ENCODE peak calls at places on chromosome 1, in ten cellular contexts. One of them, this sample, is unnamed.

GRCh38 chr1:2098839-2099785 is 48.9 kb downstream of the PRKCZ start:
- DNase-seq in activated CD8-positive, alpha-beta memory T cell treated with anti-CD3 and anti-CD28 coated beads for 48 hours: no peak
- DNase-seq in NCI-H1092: no peak
- DNase-seq in chondrocyte: peak
- DNase-seq in activated T-cell treated with anti-CD3 and anti-CD28 coated beads for 24 hours: no peak
- DNase-seq in activated CD4-positive, alpha-beta T cell treated with anti-CD3 and anti-CD28 coated beads for 48 hours: no peak
- DNase-seq in nephron progenitor cell: no peak
- DNase-seq in stimulated activated CD8-positive, alpha-beta memory T cell treated with anti-CD3 and anti-CD28 coated beads, Interleukin-4, amount 100 ng/mL, for 1 hour: no peak
- DNase-seq in NCI-H748 treated with DMSO at 0.1 percent for 48 hours: no peak
- DNase-seq in effector memory CD8-positive, alpha-beta T cell: no peak
- DNase-seq in this sample: no peak

GRCh38 chr1:67723620-67724019 is 38.6 kb downstream of the GADD45A start:
- DNase-seq in chondrocyte: no peak
- DNase-seq in effector memory CD8-positive, alpha-beta T cell: no peak
- DNase-seq in activated T-cell treated with anti-CD3 and anti-CD28 coated beads for 24 hours: no peak
- DNase-seq in NCI-H1092: no peak
- DNase-seq in NCI-H748 treated with DMSO at 0.1 percent for 48 hours: no peak
- DNase-seq in activated CD4-positive, alpha-beta T cell treated with anti-CD3 and anti-CD28 coated beads for 48 hours: peak
- DNase-seq in activated CD8-positive, alpha-beta memory T cell treated with anti-CD3 and anti-CD28 coated beads for 48 hours: no peak
- DNase-seq in stimulated activated CD8-positive, alpha-beta memory T cell treated with anti-CD3 and anti-CD28 coated beads, Interleukin-4, amount 100 ng/mL, for 1 hour: no peak
- DNase-seq in nephron progenitor cell: no peak
- DNase-seq in this sample: peak

GRCh38 chr1:211541715-211542477 is 37.1 kb downstream of the SLC30A1 start:
- DNase-seq in NCI-H748 treated with DMSO at 0.1 percent for 48 hours: no peak
- DNase-seq in effector memory CD8-positive, alpha-beta T cell: no peak
- DNase-seq in activated T-cell treated with anti-CD3 and anti-CD28 coated beads for 24 hours: no peak
- DNase-seq in stimulated activated CD8-positive, alpha-beta memory T cell treated with anti-CD3 and anti-CD28 coated beads, Interleukin-4, amount 100 ng/mL, for 1 hour: no peak
- DNase-seq in nephron progenitor cell: no peak
- DNase-seq in NCI-H1092: no peak
- DNase-seq in activated CD4-positive, alpha-beta T cell treated with anti-CD3 and anti-CD28 coated beads for 48 hours: no peak
- DNase-seq in chondrocyte: no peak
- DNase-seq in activated CD8-positive, alpha-beta memory T cell treated with anti-CD3 and anti-CD28 coated beads for 48 hours: no peak
- DNase-seq in this sample: no peak

GRCh38 chr1:87927391-87928073 is 598.9 kb downstream of the LMO4 start:
- DNase-seq in stimulated activated CD8-positive, alpha-beta memory T cell treated with anti-CD3 and anti-CD28 coated beads, Interleukin-4, amount 100 ng/mL, for 1 hour: no peak
- DNase-seq in chondrocyte: no peak
- DNase-seq in activated CD8-positive, alpha-beta memory T cell treated with anti-CD3 and anti-CD28 coated beads for 48 hours: no peak
- DNase-seq in activated CD4-positive, alpha-beta T cell treated with anti-CD3 and anti-CD28 coated beads for 48 hours: no peak
- DNase-seq in nephron progenitor cell: no peak
- DNase-seq in effector memory CD8-positive, alpha-beta T cell: no peak
- DNase-seq in NCI-H1092: no peak
- DNase-seq in activated T-cell treated with anti-CD3 and anti-CD28 coated beads for 24 hours: no peak
- DNase-seq in NCI-H748 treated with DMSO at 0.1 percent for 48 hours: no peak
- DNase-seq in this sample: no peak

GRCh38 chr1:197027359-197027758 is 39.7 kb downstream of the F13B start:
- DNase-seq in stimulated activated CD8-positive, alpha-beta memory T cell treated with anti-CD3 and anti-CD28 coated beads, Interleukin-4, amount 100 ng/mL, for 1 hour: no peak
- DNase-seq in NCI-H748 treated with DMSO at 0.1 percent for 48 hours: no peak
- DNase-seq in nephron progenitor cell: no peak
- DNase-seq in activated T-cell treated with anti-CD3 and anti-CD28 coated beads for 24 hours: no peak
- DNase-seq in activated CD4-positive, alpha-beta T cell treated with anti-CD3 and anti-CD28 coated beads for 48 hours: no peak
- DNase-seq in chondrocyte: no peak
- DNase-seq in effector memory CD8-positive, alpha-beta T cell: no peak
- DNase-seq in NCI-H1092: no peak
- DNase-seq in activated CD8-positive, alpha-beta memory T cell treated with anti-CD3 and anti-CD28 coated beads for 48 hours: no peak
- DNase-seq in this sample: no peak

GRCh38 chr1:83026745-83027144 is 972.2 kb downstream of the TTLL7 start:
- DNase-seq in NCI-H1092: no peak
- DNase-seq in activated T-cell treated with anti-CD3 and anti-CD28 coated beads for 24 hours: no peak
- DNase-seq in effector memory CD8-positive, alpha-beta T cell: no peak
- DNase-seq in activated CD8-positive, alpha-beta memory T cell treated with anti-CD3 and anti-CD28 coated beads for 48 hours: no peak
- DNase-seq in chondrocyte: no peak
- DNase-seq in activated CD4-positive, alpha-beta T cell treated with anti-CD3 and anti-CD28 coated beads for 48 hours: no peak
- DNase-seq in nephron progenitor cell: no peak
- DNase-seq in NCI-H748 treated with DMSO at 0.1 percent for 48 hours: no peak
- DNase-seq in stimulated activated CD8-positive, alpha-beta memory T cell treated with anti-CD3 and anti-CD28 coated beads, Interleukin-4, amount 100 ng/mL, for 1 hour: no peak
- DNase-seq in this sample: no peak

GRCh38 chr1:13901041-13901440 is 201.1 kb downstream of the PRDM2 start:
- DNase-seq in activated CD4-positive, alpha-beta T cell treated with anti-CD3 and anti-CD28 coated beads for 48 hours: no peak
- DNase-seq in effector memory CD8-positive, alpha-beta T cell: no peak
- DNase-seq in chondrocyte: no peak
- DNase-seq in NCI-H1092: peak
- DNase-seq in nephron progenitor cell: no peak
- DNase-seq in stimulated activated CD8-positive, alpha-beta memory T cell treated with anti-CD3 and anti-CD28 coated beads, Interleukin-4, amount 100 ng/mL, for 1 hour: no peak
- DNase-seq in activated T-cell treated with anti-CD3 and anti-CD28 coated beads for 24 hours: no peak
- DNase-seq in NCI-H748 treated with DMSO at 0.1 percent for 48 hours: peak
- DNase-seq in activated CD8-positive, alpha-beta memory T cell treated with anti-CD3 and anti-CD28 coated beads for 48 hours: no peak
- DNase-seq in this sample: no peak

GRCh38 chr1:8382051-8382505 is 64.2 kb downstream of the SLC45A1 start:
- DNase-seq in chondrocyte: no peak
- DNase-seq in NCI-H1092: no peak
- DNase-seq in stimulated activated CD8-positive, alpha-beta memory T cell treated with anti-CD3 and anti-CD28 coated beads, Interleukin-4, amount 100 ng/mL, for 1 hour: no peak
- DNase-seq in nephron progenitor cell: peak
- DNase-seq in activated CD8-positive, alpha-beta memory T cell treated with anti-CD3 and anti-CD28 coated beads for 48 hours: no peak
- DNase-seq in NCI-H748 treated with DMSO at 0.1 percent for 48 hours: no peak
- DNase-seq in activated CD4-positive, alpha-beta T cell treated with anti-CD3 and anti-CD28 coated beads for 48 hours: no peak
- DNase-seq in activated T-cell treated with anti-CD3 and anti-CD28 coated beads for 24 hours: no peak
- DNase-seq in effector memory CD8-positive, alpha-beta T cell: no peak
- DNase-seq in this sample: no peak

GRCh38 chr1:230303822-230304221 is 122.3 kb downstream of the PGBD5 start:
- DNase-seq in effector memory CD8-positive, alpha-beta T cell: no peak
- DNase-seq in activated CD4-positive, alpha-beta T cell treated with anti-CD3 and anti-CD28 coated beads for 48 hours: no peak
- DNase-seq in NCI-H748 treated with DMSO at 0.1 percent for 48 hours: no peak
- DNase-seq in stimulated activated CD8-positive, alpha-beta memory T cell treated with anti-CD3 and anti-CD28 coated beads, Interleukin-4, amount 100 ng/mL, for 1 hour: no peak
- DNase-seq in chondrocyte: no peak
- DNase-seq in NCI-H1092: no peak
- DNase-seq in activated T-cell treated with anti-CD3 and anti-CD28 coated beads for 24 hours: no peak
- DNase-seq in nephron progenitor cell: no peak
- DNase-seq in activated CD8-positive, alpha-beta memory T cell treated with anti-CD3 and anti-CD28 coated beads for 48 hours: no peak
- DNase-seq in this sample: peak

GRCh38 chr1:211198111-211198510 is 61.1 kb upstream of the RCOR3 start:
- DNase-seq in activated CD8-positive, alpha-beta memory T cell treated with anti-CD3 and anti-CD28 coated beads for 48 hours: no peak
- DNase-seq in effector memory CD8-positive, alpha-beta T cell: no peak
- DNase-seq in NCI-H1092: no peak
- DNase-seq in chondrocyte: no peak
- DNase-seq in stimulated activated CD8-positive, alpha-beta memory T cell treated with anti-CD3 and anti-CD28 coated beads, Interleukin-4, amount 100 ng/mL, for 1 hour: no peak
- DNase-seq in NCI-H748 treated with DMSO at 0.1 percent for 48 hours: no peak
- DNase-seq in nephron progenitor cell: no peak
- DNase-seq in activated CD4-positive, alpha-beta T cell treated with anti-CD3 and anti-CD28 coated beads for 48 hours: no peak
- DNase-seq in activated T-cell treated with anti-CD3 and anti-CD28 coated beads for 24 hours: no peak
- DNase-seq in this sample: no peak

GRCh38 chr1:18560692-18561091 is 70.0 kb upstream of the PAX7 start:
- DNase-seq in effector memory CD8-positive, alpha-beta T cell: no peak
- DNase-seq in NCI-H1092: no peak
- DNase-seq in NCI-H748 treated with DMSO at 0.1 percent for 48 hours: no peak
- DNase-seq in chondrocyte: no peak
- DNase-seq in activated T-cell treated with anti-CD3 and anti-CD28 coated beads for 24 hours: no peak
- DNase-seq in nephron progenitor cell: no peak
- DNase-seq in activated CD4-positive, alpha-beta T cell treated with anti-CD3 and anti-CD28 coated beads for 48 hours: no peak
- DNase-seq in stimulated activated CD8-positive, alpha-beta memory T cell treated with anti-CD3 and anti-CD28 coated beads, Interleukin-4, amount 100 ng/mL, for 1 hour: no peak
- DNase-seq in activated CD8-positive, alpha-beta memory T cell treated with anti-CD3 and anti-CD28 coated beads for 48 hours: no peak
- DNase-seq in this sample: no peak

GRCh38 chr1:119316870-119317416 is 51.6 kb upstream of the HAO2 start:
- DNase-seq in nephron progenitor cell: peak
- DNase-seq in NCI-H748 treated with DMSO at 0.1 percent for 48 hours: no peak
- DNase-seq in chondrocyte: no peak
- DNase-seq in activated CD4-positive, alpha-beta T cell treated with anti-CD3 and anti-CD28 coated beads for 48 hours: no peak
- DNase-seq in effector memory CD8-positive, alpha-beta T cell: no peak
- DNase-seq in activated T-cell treated with anti-CD3 and anti-CD28 coated beads for 24 hours: no peak
- DNase-seq in stimulated activated CD8-positive, alpha-beta memory T cell treated with anti-CD3 and anti-CD28 coated beads, Interleukin-4, amount 100 ng/mL, for 1 hour: no peak
- DNase-seq in activated CD8-positive, alpha-beta memory T cell treated with anti-CD3 and anti-CD28 coated beads for 48 hours: no peak
- DNase-seq in NCI-H1092: no peak
- DNase-seq in this sample: peak

GRCh38 chr1:23343246-23344110 is 606 bp downstream of the HNRNPR start:
- DNase-seq in activated T-cell treated with anti-CD3 and anti-CD28 coated beads for 24 hours: peak
- DNase-seq in NCI-H748 treated with DMSO at 0.1 percent for 48 hours: no peak
- DNase-seq in NCI-H1092: peak
- DNase-seq in stimulated activated CD8-positive, alpha-beta memory T cell treated with anti-CD3 and anti-CD28 coated beads, Interleukin-4, amount 100 ng/mL, for 1 hour: no peak
- DNase-seq in nephron progenitor cell: peak
- DNase-seq in effector memory CD8-positive, alpha-beta T cell: no peak
- DNase-seq in chondrocyte: no peak
- DNase-seq in activated CD4-positive, alpha-beta T cell treated with anti-CD3 and anti-CD28 coated beads for 48 hours: peak
- DNase-seq in activated CD8-positive, alpha-beta memory T cell treated with anti-CD3 and anti-CD28 coated beads for 48 hours: peak
- DNase-seq in this sample: no peak

GRCh38 chr1:1832820-1833219 is 54.5 kb upstream of the NADK start:
- DNase-seq in chondrocyte: no peak
- DNase-seq in nephron progenitor cell: no peak
- DNase-seq in NCI-H1092: no peak
- DNase-seq in effector memory CD8-positive, alpha-beta T cell: no peak
- DNase-seq in activated CD4-positive, alpha-beta T cell treated with anti-CD3 and anti-CD28 coated beads for 48 hours: no peak
- DNase-seq in activated CD8-positive, alpha-beta memory T cell treated with anti-CD3 and anti-CD28 coated beads for 48 hours: no peak
- DNase-seq in NCI-H748 treated with DMSO at 0.1 percent for 48 hours: no peak
- DNase-seq in stimulated activated CD8-positive, alpha-beta memory T cell treated with anti-CD3 and anti-CD28 coated beads, Interleukin-4, amount 100 ng/mL, for 1 hour: no peak
- DNase-seq in activated T-cell treated with anti-CD3 and anti-CD28 coated beads for 24 hours: no peak
- DNase-seq in this sample: no peak

This sample was measured in MV-4-11.